ENCODE peak calls at places on chromosomes 7 and 10, in six cellular contexts. One of them, this sample, is unnamed. For H3K27me3, the result is how much of the 10 kb centered on the place peaks cover.

GRCh38 chr10:87546221-87546620 is 41.5 kb downstream of the MINPP1 start:
- DNase-seq in CD4-positive, CD25-positive, alpha-beta regulatory T cell: no peak
- DNase-seq in HCT116: no peak
- DNase-seq in lower lobe of right lung: no peak
- DNase-seq in cardiac muscle cell: peak
- DNase-seq in heart right ventricle: no peak
- DNase-seq in this sample: no peak

GRCh38 chr10:71761105-71761511 is 12.2 kb downstream of the VSIR start:
- DNase-seq in CD4-positive, CD25-positive, alpha-beta regulatory T cell: no peak
- DNase-seq in HCT116: no peak
- DNase-seq in lower lobe of right lung: no peak
- DNase-seq in cardiac muscle cell: no peak
- DNase-seq in heart right ventricle: no peak
- DNase-seq in this sample: no peak

GRCh38 chr7:101784275-101785127 is 32.9 kb upstream of the CUX1 start:
- DNase-seq in CD4-positive, CD25-positive, alpha-beta regulatory T cell: no peak
- DNase-seq in HCT116: no peak
- DNase-seq in lower lobe of right lung: no peak
- DNase-seq in cardiac muscle cell: peak
- DNase-seq in heart right ventricle: no peak
- DNase-seq in this sample: no peak

GRCh38 chr10:70652761-70653657 is 19.3 kb upstream of the ADAMTS14 start:
- DNase-seq in CD4-positive, CD25-positive, alpha-beta regulatory T cell: no peak
- DNase-seq in HCT116: no peak
- DNase-seq in lower lobe of right lung: no peak
- DNase-seq in cardiac muscle cell: peak
- DNase-seq in heart right ventricle: peak
- DNase-seq in this sample: no peak

GRCh38 chr10:59589721-59590120 is 119.9 kb downstream of the SLC16A9 start:
- DNase-seq in CD4-positive, CD25-positive, alpha-beta regulatory T cell: no peak
- DNase-seq in HCT116: no peak
- DNase-seq in lower lobe of right lung: no peak
- DNase-seq in cardiac muscle cell: no peak
- DNase-seq in heart right ventricle: no peak
- DNase-seq in this sample: no peak

GRCh38 chr7:118259115-118259514 is 34.6 kb downstream of the ANKRD7 start:
- DNase-seq in CD4-positive, CD25-positive, alpha-beta regulatory T cell: no peak
- DNase-seq in HCT116: no peak
- DNase-seq in lower lobe of right lung: no peak
- DNase-seq in cardiac muscle cell: peak
- DNase-seq in heart right ventricle: no peak
- DNase-seq in this sample: no peak

GRCh38 chr7:27207348-27207985 is 7.6 kb upstream of the HOXA13 start:
- DNase-seq in CD4-positive, CD25-positive, alpha-beta regulatory T cell: no peak
- DNase-seq in HCT116: no peak
- DNase-seq in lower lobe of right lung: no peak
- DNase-seq in cardiac muscle cell: no peak
- DNase-seq in heart right ventricle: no peak
- DNase-seq in this sample: no peak

GRCh38 chr10:70131560-70131937 is 1.1 kb downstream of the AIFM2 start:
- DNase-seq in CD4-positive, CD25-positive, alpha-beta regulatory T cell: no peak
- DNase-seq in HCT116: no peak
- DNase-seq in lower lobe of right lung: no peak
- DNase-seq in cardiac muscle cell: no peak
- DNase-seq in heart right ventricle: no peak
- DNase-seq in this sample: peak

GRCh38 chr7:4138866-4139265 is 543.2 kb upstream of the FOXK1 start:
- DNase-seq in CD4-positive, CD25-positive, alpha-beta regulatory T cell: no peak
- DNase-seq in HCT116: no peak
- DNase-seq in lower lobe of right lung: peak
- DNase-seq in cardiac muscle cell: no peak
- DNase-seq in heart right ventricle: no peak
- DNase-seq in this sample: peak

GRCh38 chr10:123678376-123678775 is 12.2 kb downstream of the GPR26 start:
- DNase-seq in CD4-positive, CD25-positive, alpha-beta regulatory T cell: no peak
- DNase-seq in HCT116: no peak
- DNase-seq in lower lobe of right lung: no peak
- DNase-seq in cardiac muscle cell: no peak
- DNase-seq in heart right ventricle: no peak
- DNase-seq in this sample: no peak

GRCh38 chr7:28115261-28115660 is 65.3 kb downstream of the JAZF1 start:
- DNase-seq in CD4-positive, CD25-positive, alpha-beta regulatory T cell: no peak
- DNase-seq in HCT116: no peak
- DNase-seq in lower lobe of right lung: no peak
- DNase-seq in cardiac muscle cell: no peak
- DNase-seq in heart right ventricle: no peak
- DNase-seq in this sample: no peak

GRCh38 chr7:134602921-134603394 is 43.7 kb upstream of the BPGM start:
- DNase-seq in CD4-positive, CD25-positive, alpha-beta regulatory T cell: no peak
- DNase-seq in HCT116: no peak
- DNase-seq in lower lobe of right lung: no peak
- DNase-seq in cardiac muscle cell: peak
- DNase-seq in heart right ventricle: no peak
- DNase-seq in this sample: no peak

GRCh38 chr7:374706-375490 is 84.9 kb downstream of the FOXL3 start:
- DNase-seq in CD4-positive, CD25-positive, alpha-beta regulatory T cell: no peak
- DNase-seq in HCT116: no peak
- DNase-seq in lower lobe of right lung: no peak
- DNase-seq in cardiac muscle cell: no peak
- DNase-seq in heart right ventricle: no peak
- DNase-seq in this sample: peak
- H3K27ac ChIP-seq in CD4-positive, CD25-positive, alpha-beta regulatory T cell: no peak
- H3K27ac ChIP-seq in HCT116: no peak
- H3K27ac ChIP-seq in lower lobe of right lung: no peak
- H3K27ac ChIP-seq in cardiac muscle cell: no peak
- H3K27ac ChIP-seq in heart right ventricle: no peak
- H3K27ac ChIP-seq in this sample: no peak

GRCh38 chr7:32762894-32763293 is 128.7 kb downstream of the KBTBD2 start:
- DNase-seq in CD4-positive, CD25-positive, alpha-beta regulatory T cell: no peak
- DNase-seq in HCT116: no peak
- DNase-seq in lower lobe of right lung: no peak
- DNase-seq in cardiac muscle cell: no peak
- DNase-seq in heart right ventricle: no peak
- DNase-seq in this sample: no peak

GRCh38 chr7:32761451-32762320 is 129.9 kb downstream of the KBTBD2 start:
- DNase-seq in CD4-positive, CD25-positive, alpha-beta regulatory T cell: no peak
- DNase-seq in HCT116: no peak
- DNase-seq in lower lobe of right lung: no peak
- DNase-seq in cardiac muscle cell: peak
- DNase-seq in heart right ventricle: peak
- DNase-seq in this sample: peak

GRCh38 chr7:32765185-32765584 is 126.4 kb downstream of the KBTBD2 start:
- DNase-seq in CD4-positive, CD25-positive, alpha-beta regulatory T cell: no peak
- DNase-seq in HCT116: no peak
- DNase-seq in lower lobe of right lung: no peak
- DNase-seq in cardiac muscle cell: no peak
- DNase-seq in heart right ventricle: no peak
- DNase-seq in this sample: no peak

GRCh38 chr7:32762321-32762669 is 129.3 kb downstream of the KBTBD2 start:
- DNase-seq in CD4-positive, CD25-positive, alpha-beta regulatory T cell: no peak
- DNase-seq in HCT116: no peak
- DNase-seq in lower lobe of right lung: no peak
- DNase-seq in cardiac muscle cell: no peak
- DNase-seq in heart right ventricle: no peak
- DNase-seq in this sample: no peak
- H3K27me3 ChIP-seq in CD4-positive, CD25-positive, alpha-beta regulatory T cell: under half
- H3K27me3 ChIP-seq in HCT116: under half
- H3K27me3 ChIP-seq in lower lobe of right lung: under half
- H3K27me3 ChIP-seq in cardiac muscle cell: under half
- H3K27me3 ChIP-seq in heart right ventricle: under half
- H3K27me3 ChIP-seq in this sample: under half

DNA sequence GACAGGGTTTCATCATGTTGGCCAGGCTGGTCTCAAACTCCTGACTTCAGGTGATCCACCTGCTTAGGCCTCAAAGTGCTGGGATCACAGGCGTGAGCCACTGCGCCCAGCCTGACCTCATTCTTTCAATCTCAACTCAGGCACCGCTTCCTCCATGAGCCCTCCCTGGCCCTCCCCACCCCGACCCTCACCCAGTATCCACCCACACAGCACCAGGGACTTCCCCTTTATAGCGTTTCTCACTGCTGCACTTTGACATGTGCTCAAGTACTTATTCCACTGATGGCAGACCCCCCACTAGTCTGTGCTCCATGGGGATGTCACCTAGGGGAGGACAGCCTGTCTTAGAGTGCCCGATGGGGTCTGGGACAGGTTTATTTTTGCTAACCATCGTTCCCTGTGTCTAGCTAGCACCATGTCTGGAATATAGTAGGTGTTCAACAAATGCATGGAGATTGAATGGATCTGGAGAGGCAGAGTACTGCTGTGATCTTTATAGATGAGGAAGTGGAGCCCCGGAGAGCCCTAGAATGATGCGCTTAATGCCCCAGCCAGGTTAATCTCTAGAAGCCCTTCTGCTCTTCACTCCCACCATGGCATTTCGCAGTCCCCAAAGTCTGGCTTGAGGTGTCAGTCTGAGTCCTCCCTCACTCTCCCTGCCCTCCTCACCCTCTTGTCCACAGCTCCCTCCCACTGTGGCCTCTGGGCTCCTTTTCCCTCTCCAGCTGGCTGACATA is 258.8 kb downstream of the RPS24 start:
- DNase-seq in CD4-positive, CD25-positive, alpha-beta regulatory T cell: no peak
- DNase-seq in HCT116: no peak
- DNase-seq in lower lobe of right lung: no peak
- DNase-seq in cardiac muscle cell: no peak
- DNase-seq in heart right ventricle: no peak
- DNase-seq in this sample: peak
- H3K4me3 ChIP-seq in CD4-positive, CD25-positive, alpha-beta regulatory T cell: no peak
- H3K4me3 ChIP-seq in HCT116: no peak
- H3K4me3 ChIP-seq in lower lobe of right lung: no peak
- H3K4me3 ChIP-seq in cardiac muscle cell: no peak
- H3K4me3 ChIP-seq in heart right ventricle: no peak
- H3K4me3 ChIP-seq in this sample: no peak

DNA sequence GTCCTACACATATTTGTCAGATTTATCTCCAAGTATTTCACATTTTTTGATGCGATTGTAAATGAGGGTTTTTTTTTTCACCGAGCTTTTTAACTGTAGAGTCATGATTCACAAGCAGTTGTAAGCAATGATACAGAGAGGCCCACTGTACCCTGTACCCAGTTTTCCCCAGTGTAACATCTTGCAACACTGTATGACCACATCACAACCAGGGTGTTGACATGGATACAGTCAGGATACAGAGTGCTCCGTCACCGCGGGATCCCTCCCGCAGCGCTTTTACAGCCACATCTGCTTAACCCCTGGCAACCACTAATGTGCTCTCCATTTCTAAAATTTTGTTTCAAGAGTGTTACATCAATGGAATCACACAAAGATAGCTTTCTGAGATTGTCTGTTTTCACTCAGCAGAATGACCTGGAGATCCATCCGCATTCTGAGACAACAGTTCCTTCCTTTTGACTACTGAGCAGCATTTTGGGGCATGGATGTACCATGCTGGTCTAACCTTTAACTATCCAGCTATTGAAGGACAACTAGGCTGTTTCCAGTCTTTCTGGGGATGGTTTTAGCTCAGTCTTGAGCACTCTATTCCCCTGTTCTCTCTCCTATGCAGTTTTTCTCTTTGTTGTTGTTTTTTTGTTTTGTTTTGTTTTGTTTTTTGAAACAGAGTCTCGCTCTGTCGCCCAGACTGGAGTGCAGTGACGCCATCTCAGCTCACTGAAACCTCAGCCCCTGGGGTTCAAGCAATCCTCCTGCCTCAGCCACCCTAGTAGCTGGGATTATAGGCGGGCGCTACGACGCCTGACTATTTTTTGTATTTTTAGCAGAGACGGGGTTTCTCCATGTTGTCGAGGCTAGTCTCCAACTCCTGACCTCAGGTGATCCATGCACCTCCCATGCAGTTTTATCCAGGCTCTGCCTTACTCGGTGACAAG is 25.9 kb downstream of the GPRIN2 start:
- DNase-seq in CD4-positive, CD25-positive, alpha-beta regulatory T cell: no peak
- DNase-seq in HCT116: no peak
- DNase-seq in lower lobe of right lung: peak
- DNase-seq in cardiac muscle cell: peak
- DNase-seq in heart right ventricle: no peak
- DNase-seq in this sample: peak
- H3K27ac ChIP-seq in CD4-positive, CD25-positive, alpha-beta regulatory T cell: no peak
- H3K27ac ChIP-seq in HCT116: no peak
- H3K27ac ChIP-seq in lower lobe of right lung: no peak
- H3K27ac ChIP-seq in cardiac muscle cell: no peak
- H3K27ac ChIP-seq in heart right ventricle: no peak
- H3K27ac ChIP-seq in this sample: no peak

DNA sequence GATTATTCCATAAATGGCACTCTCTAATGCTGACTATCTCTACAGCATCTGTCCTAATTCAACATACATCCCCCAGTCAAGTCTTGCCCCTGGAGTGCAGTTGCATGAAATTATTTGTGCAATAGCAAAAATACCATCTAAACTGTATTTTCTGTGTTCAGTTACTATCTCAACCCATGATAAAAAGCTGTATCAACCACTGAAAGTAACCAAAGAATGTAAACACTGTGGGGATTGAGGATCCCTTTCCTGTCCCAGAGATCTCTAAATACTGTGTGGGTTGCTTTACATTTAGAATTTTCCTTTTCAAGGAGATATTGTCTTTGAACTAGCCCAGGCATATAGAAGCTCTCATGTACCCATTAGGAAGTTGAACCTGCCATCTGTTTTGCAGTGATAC is 23.9 kb upstream of the DGKI start:
- DNase-seq in CD4-positive, CD25-positive, alpha-beta regulatory T cell: no peak
- DNase-seq in HCT116: no peak
- DNase-seq in lower lobe of right lung: no peak
- DNase-seq in cardiac muscle cell: no peak
- DNase-seq in heart right ventricle: no peak
- DNase-seq in this sample: no peak
- H3K27me3 ChIP-seq in CD4-positive, CD25-positive, alpha-beta regulatory T cell: under half
- H3K27me3 ChIP-seq in HCT116: under half
- H3K27me3 ChIP-seq in lower lobe of right lung: under half
- H3K27me3 ChIP-seq in cardiac muscle cell: under half
- H3K27me3 ChIP-seq in heart right ventricle: under half
- H3K27me3 ChIP-seq in this sample: under half

DNA sequence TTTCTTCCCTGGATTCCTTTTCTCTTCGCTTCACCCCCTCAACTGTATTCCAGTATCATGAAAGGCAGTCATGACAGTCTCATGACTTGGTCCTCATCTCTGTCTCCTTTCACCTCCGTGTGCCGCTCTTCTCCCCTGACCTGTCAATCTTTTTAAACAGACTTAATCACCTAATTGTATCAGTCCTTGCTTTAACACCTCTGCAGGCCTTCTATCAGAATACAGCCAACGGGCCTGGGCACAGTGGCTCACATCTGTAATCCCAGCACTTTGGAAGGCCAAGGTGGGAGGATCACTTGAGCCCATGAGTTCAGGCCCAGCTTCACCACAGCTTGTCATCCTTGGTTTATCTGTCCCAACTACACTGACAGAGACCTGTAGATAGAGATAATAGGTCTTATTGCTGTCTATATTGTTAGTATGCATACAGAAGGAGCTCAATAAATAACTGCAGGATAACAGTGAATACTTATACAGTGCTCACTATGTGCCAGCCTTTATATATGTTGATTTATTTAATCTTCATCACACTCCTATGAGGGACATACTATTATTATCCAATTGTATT is 1.2 kb downstream of the CNPY4 start:
- DNase-seq in CD4-positive, CD25-positive, alpha-beta regulatory T cell: no peak
- DNase-seq in HCT116: no peak
- DNase-seq in lower lobe of right lung: no peak
- DNase-seq in cardiac muscle cell: no peak
- DNase-seq in heart right ventricle: no peak
- DNase-seq in this sample: no peak
- H3K4me3 ChIP-seq in CD4-positive, CD25-positive, alpha-beta regulatory T cell: peak
- H3K4me3 ChIP-seq in HCT116: peak
- H3K4me3 ChIP-seq in lower lobe of right lung: peak
- H3K4me3 ChIP-seq in cardiac muscle cell: peak
- H3K4me3 ChIP-seq in heart right ventricle: peak
- H3K4me3 ChIP-seq in this sample: peak